ENCODE peak calls at places on chromosome 21, in eight cellular contexts. G, L, V, W, Y, O, D and K are unnamed samples.

GRCh38 chr21:18620421-18620820 is 216.8 kb upstream of the TMPRSS15 start:
- DNase-seq in G (no peak), L (no peak), V (no peak), W (no peak), Y (no peak), O (no peak), D (no peak), K (no peak)

GRCh38 chr21:39681257-39681656 is 63.7 kb upstream of the IGSF5 start:
- DNase-seq in G (no peak), L (no peak), V (no peak), W (no peak), Y (no peak), O (no peak), D (no peak), K (no peak)

GRCh38 chr21:38917045-38917774 is 111.5 kb downstream of the ETS2 start:
- DNase-seq in G (no peak), L (no peak), V (no peak), W (peak; percentile 82), Y (no peak), O (no peak), D (no peak), K (no peak)

GRCh38 chr21:18248171-18248570 is 3.5 kb downstream of the CHODL start:
- DNase-seq in G (no peak), L (no peak), V (no peak), W (no peak), Y (no peak), O (no peak), D (no peak), K (no peak)

GRCh38 chr21:27164208-27165172 is 197.6 kb upstream of the ADAMTS5 start:
- DNase-seq in G (peak; percentile 8), L (no peak), V (no peak), W (no peak), Y (no peak), O (no peak), D (no peak), K (no peak)

GRCh38 chr21:29181799-29182470 is 51.5 kb downstream of the MAP3K7CL start:
- DNase-seq in G (peak; percentile 93), L (peak; percentile 68), V (no peak), W (peak; percentile 75), Y (no peak), O (no peak), D (no peak), K (peak; percentile 55)

GRCh38 chr21:18384771-18385170 is 18.8 kb downstream of the TMPRSS15 start:
- DNase-seq in G (peak; percentile 2), L (no peak), V (no peak), W (peak; percentile 54), Y (no peak), O (peak; percentile 54), D (no peak), K (peak; percentile 57)

GRCh38 chr21:26487981-26488480 is 85.1 kb downstream of the CYYR1 start:
- DNase-seq in G (no peak), L (no peak), V (no peak), W (no peak), Y (no peak), O (no peak), D (no peak), K (no peak)

GRCh38 chr21:26846036-26846931 is 1.1 kb upstream of the ADAMTS1 start:
- DNase-seq in G (peak; percentile 85), L (no peak), V (peak; percentile 58), W (peak; percentile 69), Y (no peak), O (peak; percentile 79), D (no peak), K (no peak)

GRCh38 chr21:29074783-29075182 is 1.3 kb upstream of the CCT8 start:
- DNase-seq in G (no peak), L (no peak), V (no peak), W (no peak), Y (no peak), O (no peak), D (no peak), K (no peak)

GRCh38 chr21:33657124-33657842 is 15.0 kb downstream of the ITSN1 start:
- DNase-seq in G (peak; percentile 22), L (no peak), V (no peak), W (no peak), Y (no peak), O (no peak), D (no peak), K (no peak)

GRCh38 chr21:33666153-33666552 is 23.9 kb downstream of the ITSN1 start:
- DNase-seq in G (peak; percentile 46), L (no peak), V (no peak), W (no peak), Y (no peak), O (no peak), D (no peak), K (no peak)

GRCh38 chr21:41726058-41726558 is 40.7 kb downstream of the RIPK4 start:
- DNase-seq in G (no peak), L (no peak), V (peak; percentile 14), W (no peak), Y (no peak), O (peak; percentile 44), D (no peak), K (no peak)

GRCh38 chr21:41727784-41728763 is 38.8 kb downstream of the RIPK4 start:
- DNase-seq in G (no peak), L (no peak), V (no peak), W (no peak), Y (no peak), O (no peak), D (no peak), K (no peak)

GRCh38 chr21:41726970-41727783 is 39.7 kb downstream of the RIPK4 start:
- DNase-seq in G (peak; percentile 63), L (peak; percentile 5), V (no peak), W (peak; percentile 87), Y (no peak), O (no peak), D (no peak), K (no peak)

GRCh38 chr21:41726630-41726969 is 40.3 kb downstream of the RIPK4 start:
- DNase-seq in G (no peak), L (no peak), V (no peak), W (no peak), Y (no peak), O (no peak), D (no peak), K (no peak)

DNA sequence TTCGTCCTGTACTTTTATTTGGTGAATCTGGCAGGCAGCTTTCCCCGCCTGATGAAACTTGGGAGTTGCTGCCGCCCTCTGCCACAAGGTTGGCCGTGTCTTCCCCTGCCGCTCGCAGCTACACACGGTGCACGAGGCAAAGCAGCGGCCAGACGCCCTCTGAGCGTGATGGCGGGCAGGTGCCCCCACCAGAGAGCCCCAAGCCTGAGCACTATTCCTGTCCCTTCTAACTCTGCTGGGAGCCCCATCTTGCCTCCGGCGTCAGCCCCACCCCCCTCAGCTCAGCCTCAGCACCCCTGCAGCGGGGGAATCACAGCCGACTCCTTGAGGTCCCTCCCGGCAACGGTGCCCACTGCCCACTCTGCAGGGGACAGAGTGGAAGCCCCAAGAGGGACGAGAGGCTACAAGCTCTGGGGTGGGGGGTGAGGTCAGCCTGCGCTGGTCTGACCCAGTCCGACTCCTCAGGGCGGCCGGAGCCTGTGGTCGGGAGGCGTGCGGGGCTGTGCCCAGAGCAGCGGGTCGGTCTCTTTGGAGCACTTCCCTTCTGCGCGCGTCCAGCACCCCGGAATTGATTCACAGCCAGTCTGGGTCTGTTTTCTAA is 41.3 kb downstream of the RIPK4 start:
- DNase-seq in G (no peak), L (no peak), V (no peak), W (no peak), Y (no peak), O (peak; percentile 42), D (no peak), K (no peak)
- H3K4me3 ChIP-seq in G (no peak overlapping the region), L (no peak overlapping the region), V (peak overlapping the region; percentile 61), W (no peak overlapping the region), Y (no peak overlapping the region), O (no peak overlapping the region), D (no peak overlapping the region), K (no peak overlapping the region)

GRCh38 chr21:31157756-31158155 is 119.5 kb upstream of the KRTAP19-8 start:
- DNase-seq in G (no peak), L (no peak), V (no peak), W (no peak), Y (no peak), O (no peak), D (no peak), K (no peak)

GRCh38 chr21:31161157-31161556 is 122.9 kb upstream of the KRTAP19-8 start:
- DNase-seq in G (peak; percentile 13), L (no peak), V (no peak), W (no peak), Y (no peak), O (peak; percentile 63), D (no peak), K (peak; percentile 69)

GRCh38 chr21:31158789-31159581 is 120.7 kb upstream of the KRTAP19-8 start:
- DNase-seq in G (peak; percentile 15), L (no peak), V (no peak), W (no peak), Y (no peak), O (no peak), D (no peak), K (no peak)

GRCh38 chr21:31162079-31162699 is 123.9 kb upstream of the KRTAP19-8 start:
- DNase-seq in G (no peak), L (no peak), V (no peak), W (no peak), Y (no peak), O (no peak), D (no peak), K (no peak)

DNA sequence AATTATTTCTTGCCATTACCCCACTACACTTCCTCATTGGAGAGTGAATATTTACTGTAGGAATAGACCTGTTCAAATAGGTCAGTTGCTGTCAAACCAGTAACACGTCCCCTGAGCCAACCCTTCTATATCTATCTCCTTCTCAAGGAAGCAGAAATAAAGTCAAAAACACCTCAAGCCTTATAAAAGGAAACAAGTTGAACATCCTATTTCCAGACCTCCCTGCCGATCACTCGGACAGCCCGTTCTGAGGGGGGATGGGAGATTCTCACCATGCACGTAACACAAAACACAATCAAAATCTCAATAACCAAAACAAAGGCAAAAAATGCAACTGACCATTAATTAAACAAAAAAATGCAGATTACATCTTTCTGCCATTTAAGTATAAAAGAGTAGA is 121.5 kb upstream of the KRTAP19-8 start:
- DNase-seq in G (no peak), L (no peak), V (no peak), W (no peak), Y (no peak), O (no peak), D (no peak), K (no peak)
- H3K4me3 ChIP-seq in G (no peak overlapping the region), L (no peak overlapping the region), V (no peak overlapping the region), W (no peak overlapping the region), Y (no peak overlapping the region), O (peak overlapping the region; percentile 28), D (no peak overlapping the region), K (no peak overlapping the region)

GRCh38 chr21:35048706-35049617 is at the start of gene RUNX1:
- DNase-seq in G (peak; percentile 53), L (peak; percentile 17), V (no peak), W (peak; percentile 89), Y (no peak), O (no peak), D (peak; percentile 52), K (peak; percentile 84)
- H3K4me3 ChIP-seq in G (peak within 1 kb of the TSS; percentile 56), L (peak within 1 kb of the TSS; percentile 37), V (no peak within 1 kb of the TSS), W (peak within 1 kb of the TSS; percentile 75), Y (no peak within 1 kb of the TSS), O (no peak within 1 kb of the TSS), D (peak within 1 kb of the TSS; percentile 75), K (peak within 1 kb of the TSS; percentile 65)

GRCh38 chr21:15823486-15824150 is 93.8 kb downstream of the USP25 start:
- DNase-seq in G (no peak), L (no peak), V (no peak), W (no peak), Y (no peak), O (no peak), D (no peak), K (no peak)
- H3K4me3 ChIP-seq in G (no peak overlapping the region), L (no peak overlapping the region), V (no peak overlapping the region), W (no peak overlapping the region), Y (no peak overlapping the region), O (no peak overlapping the region), D (no peak overlapping the region), K (no peak overlapping the region)